ENCODE peak calls at places on chromosome 21, in seven cellular contexts. G is mucosa of descending colon; V is suprapubic skin; E is cardiac muscle cell; O is IMR-90; U is fibroblast of lung; J is CD8-positive, alpha-beta T cell. W is an unnamed sample.

GRCh38 chr21:17462276-17462981 is 50.4 kb upstream of the CXADR start:
- DNase-seq in G (peak; percentile 78), V (no peak), E (no peak), O (peak; percentile 42), U (no peak), J (no peak), W (no peak)

GRCh38 chr21:27649323-27649722 is 682.4 kb upstream of the ADAMTS5 start:
- DNase-seq in G (no peak), V (no peak), E (no peak), O (peak; percentile 97), U (peak; percentile 83), J (no peak), W (no peak)

GRCh38 chr21:29018540-29018939 is 609 bp downstream of the RWDD2B start:
- DNase-seq in G (no peak), V (no peak), E (no peak), O (no peak), U (peak; percentile 20), J (no peak), W (no peak)

GRCh38 chr21:46122241-46122671 is 24.3 kb downstream of the COL6A2 start:
- DNase-seq in G (peak; percentile 6), V (peak; percentile 53), E (no peak), O (peak; percentile 78), U (peak; percentile 71), J (no peak), W (no peak)

GRCh38 chr21:25491267-25491666 is 116.0 kb downstream of the MRPL39 start:
- DNase-seq in G (no peak), V (no peak), E (no peak), O (no peak), U (no peak), J (no peak), W (no peak)

GRCh38 chr21:46155514-46156377 is at the start of gene FTCD:
- DNase-seq in G (no peak), V (peak; percentile 46), E (no peak), O (no peak), U (no peak), J (no peak), W (no peak)

GRCh38 chr21:45906196-45906805 is 75.3 kb upstream of the COL6A1 start:
- DNase-seq in G (no peak), V (peak; percentile 37), E (no peak), O (no peak), U (no peak), J (no peak), W (no peak)

GRCh38 chr21:21612446-21612845 is 614.2 kb downstream of the NCAM2 start:
- DNase-seq in G (no peak), V (no peak), E (no peak), O (peak; percentile 92), U (peak; percentile 97), J (no peak), W (no peak)

GRCh38 chr21:45957986-45958610 is 23.5 kb upstream of the COL6A1 start:
- DNase-seq in G (no peak), V (peak; percentile 81), E (no peak), O (peak; percentile 30), U (peak; percentile 90), J (no peak), W (no peak)

GRCh38 chr21:46127239-46128105 is 27.9 kb downstream of the FTCD start:
- DNase-seq in G (no peak), V (peak; percentile 58), E (no peak), O (no peak), U (no peak), J (peak; percentile 10), W (no peak)

GRCh38 chr21:16502897-16503296 is 773.1 kb downstream of the USP25 start:
- DNase-seq in G (no peak), V (no peak), E (no peak), O (no peak), U (no peak), J (no peak), W (no peak)

GRCh38 chr21:31185663-31186062 is 147.4 kb upstream of the KRTAP19-8 start:
- DNase-seq in G (no peak), V (no peak), E (no peak), O (no peak), U (no peak), J (no peak), W (no peak)

GRCh38 chr21:46605759-46606426 is 1.0 kb upstream of the S100B start:
- DNase-seq in G (peak; percentile 55), V (peak; percentile 55), E (no peak), O (no peak), U (no peak), J (peak; percentile 61), W (peak; percentile 52)

GRCh38 chr21:31181089-31181757 is 142.9 kb upstream of the KRTAP19-8 start:
- DNase-seq in G (no peak), V (no peak), E (no peak), O (no peak), U (no peak), J (peak; percentile 61), W (peak; percentile 57)

GRCh38 chr21:28247454-28248020 is 745.1 kb downstream of the LTN1 start:
- DNase-seq in G (no peak), V (no peak), E (no peak), O (no peak), U (no peak), J (no peak), W (no peak)

GRCh38 chr21:45145146-45145545 is 70.8 kb downstream of the ADARB1 start:
- DNase-seq in G (no peak), V (no peak), E (no peak), O (no peak), U (no peak), J (no peak), W (no peak)

GRCh38 chr21:19908386-19908785 is 1089.8 kb upstream of the NCAM2 start:
- DNase-seq in G (no peak), V (no peak), E (no peak), O (no peak), U (no peak), J (no peak), W (no peak)

GRCh38 chr21:18468775-18469174 is 65.2 kb upstream of the TMPRSS15 start:
- DNase-seq in G (no peak), V (no peak), E (no peak), O (no peak), U (peak; percentile 0), J (no peak), W (no peak)
- H3K4me3 ChIP-seq in G (no peak overlapping the region), V (no peak overlapping the region), E (no peak overlapping the region), O (no peak overlapping the region), U (no peak overlapping the region), J (no peak overlapping the region), W (no peak overlapping the region)

GRCh38 chr21:32496536-32496935 is 84.0 kb downstream of the EVA1C start:
- DNase-seq in G (no peak), V (no peak), E (no peak), O (no peak), U (no peak), J (no peak), W (no peak)
- H3K4me1 ChIP-seq in G (peaks cover 27% of the 10 kb centered on the region), V (peaks cover 29% of the 10 kb centered on the region), E (peaks cover 14% of the 10 kb centered on the region), O (peaks cover 5% of the 10 kb centered on the region), U (peaks cover 6% of the 10 kb centered on the region), J (peaks cover 15% of the 10 kb centered on the region), W (peaks cover 13% of the 10 kb centered on the region)

DNA sequence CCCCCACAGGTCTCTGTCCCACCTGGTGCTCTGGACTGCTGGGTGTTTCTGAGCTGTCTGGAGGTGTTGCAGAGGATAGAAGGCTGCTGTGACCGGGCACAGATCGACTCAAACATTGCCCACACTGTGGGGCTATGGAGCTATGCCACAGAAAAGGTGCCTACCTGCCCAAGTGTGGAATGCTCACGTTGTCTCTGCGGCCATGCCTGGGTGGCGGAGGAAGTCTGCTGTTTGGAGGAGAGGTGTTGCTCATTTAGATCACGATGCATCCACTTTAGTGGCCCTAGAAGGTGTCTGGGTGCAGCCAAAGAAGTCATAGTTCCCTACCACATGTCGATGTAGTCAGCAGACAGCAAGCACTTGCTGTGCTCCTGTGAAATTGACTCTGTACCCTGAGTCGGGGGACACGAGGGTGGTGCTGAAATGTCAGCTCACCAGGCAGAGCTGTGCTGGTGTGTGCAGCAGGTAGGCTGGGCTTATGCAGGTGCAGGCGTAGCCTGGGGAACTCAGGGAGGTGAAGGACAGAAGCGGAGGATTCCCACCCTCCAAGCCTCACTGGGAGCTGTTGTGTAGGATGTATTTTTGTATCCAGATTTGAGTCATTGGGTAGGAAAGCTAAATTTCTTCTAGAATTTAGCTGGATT is 32.8 kb upstream of the PWP2 start:
- DNase-seq in G (no peak), V (no peak), E (no peak), O (no peak), U (no peak), J (peak; percentile 79), W (no peak)
- H3K36me3 ChIP-seq in G (peaks cover 5% of the 10 kb centered on the region), V (peaks cover 77% of the 10 kb centered on the region), E (peaks cover 25% of the 10 kb centered on the region), O (peaks cover 33% of the 10 kb centered on the region), U (peaks cover 5% of the 10 kb centered on the region), J (peaks cover 29% of the 10 kb centered on the region), W (peaks cover 53% of the 10 kb centered on the region)

GRCh38 chr21:36297555-36297937 is 22.5 kb upstream of the MORC3 start:
- DNase-seq in G (no peak), V (no peak), E (no peak), O (no peak), U (no peak), J (no peak), W (no peak)
- H3K4me3 ChIP-seq in G (no peak overlapping the region), V (peak overlapping the region; percentile 44), E (no peak overlapping the region), O (no peak overlapping the region), U (no peak overlapping the region), J (peak overlapping the region; percentile 47), W (peak overlapping the region; percentile 17)

DNA sequence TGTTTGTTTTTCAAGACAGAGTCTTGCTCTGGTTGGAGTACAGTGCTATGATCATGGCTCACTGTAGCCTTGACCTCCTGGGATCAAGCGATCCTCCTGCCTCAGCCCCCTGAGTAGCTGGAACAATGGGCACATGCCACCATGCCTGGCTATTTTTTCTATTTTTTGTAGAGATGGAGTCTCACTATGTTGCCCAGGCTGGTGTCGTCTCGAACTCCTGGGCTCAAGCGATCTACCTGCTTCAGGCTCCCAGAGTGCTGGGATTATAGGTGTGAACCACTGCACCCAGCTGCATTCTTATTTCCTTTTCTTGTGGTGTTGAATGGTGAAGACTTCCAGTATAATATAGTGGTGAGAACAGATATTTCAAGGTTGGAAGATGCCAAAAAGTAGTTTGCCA is 28.0 kb downstream of the B3GALT5 start:
- DNase-seq in G (no peak), V (no peak), E (no peak), O (no peak), U (no peak), J (no peak), W (no peak)
- H3K4me1 ChIP-seq in G (peaks cover 25% of the 10 kb centered on the region), V (no peaks in the 10 kb centered on the region), E (no peaks in the 10 kb centered on the region), O (no peaks in the 10 kb centered on the region), U (no peaks in the 10 kb centered on the region), J (no peaks in the 10 kb centered on the region), W (no peaks in the 10 kb centered on the region)

GRCh38 chr21:35720065-35720810 is 340.1 kb downstream of the SETD4 start:
- DNase-seq in G (no peak), V (no peak), E (no peak), O (no peak), U (no peak), J (no peak), W (no peak)

GRCh38 chr21:35719105-35719504 is 341.2 kb downstream of the SETD4 start:
- DNase-seq in G (no peak), V (no peak), E (no peak), O (no peak), U (no peak), J (no peak), W (no peak)

GRCh38 chr21:35716886-35717285 is 343.4 kb downstream of the SETD4 start:
- DNase-seq in G (no peak), V (no peak), E (no peak), O (no peak), U (no peak), J (no peak), W (no peak)

GRCh38 chr21:35721701-35722100 is 338.6 kb downstream of the SETD4 start:
- DNase-seq in G (no peak), V (no peak), E (no peak), O (no peak), U (no peak), J (no peak), W (no peak)
- H3K36me3 ChIP-seq in G (no peaks in the 10 kb centered on the region), V (no peaks in the 10 kb centered on the region), E (no peaks in the 10 kb centered on the region), O (no peaks in the 10 kb centered on the region), U (no peaks in the 10 kb centered on the region), J (no peaks in the 10 kb centered on the region), W (no peaks in the 10 kb centered on the region)